ENCODE peak calls at places on chromosome 18, in nine cellular contexts. M is stomach, V is upper lobe of right lung, I is neuronal stem cell, A is colonic mucosa, O is uterus, K is breast epithelium, J is transverse colon, Y is neural progenitor cell. P is an unnamed sample. For H3K9me3 and H3K36me3, the result is how much of the 10 kb centered on the place peaks cover.

GRCh38 chr18:7876354-7876753 is 309.2 kb downstream of the PTPRM start:
- DNase-seq in M (no peak), V (no peak), I (no peak), A (no peak), O (no peak), K (no peak), J (no peak), Y (no peak), P (no peak)

GRCh38 chr18:26549103-26549485 is 741 bp upstream of the KCTD1 start:
- DNase-seq in M (peak), V (peak), I (peak), A (peak), O (no peak), K (no peak), J (peak), Y (no peak), P (peak)

GRCh38 chr18:8948471-8949149 is 153.9 kb upstream of the NDUFV2 start:
- DNase-seq in M (no peak), V (no peak), I (no peak), A (no peak), O (no peak), K (no peak), J (no peak), Y (no peak), P (no peak)

GRCh38 chr18:79507076-79507545 is 111.4 kb downstream of the NFATC1 start:
- DNase-seq in M (peak), V (peak), I (no peak), A (peak), O (peak), K (peak), J (peak), Y (no peak), P (peak)

GRCh38 chr18:79507546-79508480 is 112.1 kb downstream of the NFATC1 start:
- DNase-seq in M (peak), V (peak), I (no peak), A (peak), O (peak), K (peak), J (peak), Y (no peak), P (no peak)

GRCh38 chr18:6920099-6920955 is 190.8 kb downstream of the ARHGAP28 start:
- DNase-seq in M (peak), V (no peak), I (peak), A (peak), O (peak), K (no peak), J (peak), Y (peak), P (peak)

GRCh38 chr18:9428301-9428706 is 47.0 kb upstream of the RALBP1 start:
- DNase-seq in M (peak), V (no peak), I (no peak), A (no peak), O (no peak), K (peak), J (no peak), Y (no peak), P (peak)

GRCh38 chr18:75189696-75190095 is 19.2 kb downstream of the PTGR3 start:
- DNase-seq in M (no peak), V (no peak), I (no peak), A (no peak), O (no peak), K (no peak), J (no peak), Y (no peak), P (no peak)

GRCh38 chr18:36297419-36298112 is at the start of gene FHOD3:
- DNase-seq in M (peak), V (peak), I (peak), A (peak), O (peak), K (no peak), J (peak), Y (peak), P (peak)

GRCh38 chr18:36366994-36367839 is 69.7 kb downstream of the FHOD3 start:
- DNase-seq in M (no peak), V (no peak), I (no peak), A (no peak), O (no peak), K (no peak), J (no peak), Y (no peak), P (no peak)

GRCh38 chr18:2687390-2688001 is 32.0 kb downstream of the SMCHD1 start:
- DNase-seq in M (no peak), V (no peak), I (no peak), A (no peak), O (no peak), K (no peak), J (no peak), Y (no peak), P (no peak)

GRCh38 chr18:48834421-48835011 is 116.2 kb downstream of the SMAD7 start:
- DNase-seq in M (peak), V (peak), I (no peak), A (peak), O (peak), K (peak), J (peak), Y (no peak), P (peak)

GRCh38 chr18:10770264-10770663 is 244.4 kb downstream of the NAPG start:
- DNase-seq in M (no peak), V (no peak), I (no peak), A (no peak), O (no peak), K (no peak), J (no peak), Y (no peak), P (no peak)

GRCh38 chr18:36817039-36817438 is 11.8 kb downstream of the TPGS2 start:
- DNase-seq in M (no peak), V (no peak), I (no peak), A (no peak), O (no peak), K (no peak), J (no peak), Y (no peak), P (no peak)

GRCh38 chr18:32372381-32373061 is 98.2 kb downstream of the GAREM1 start:
- DNase-seq in M (peak), V (no peak), I (no peak), A (peak), O (no peak), K (peak), J (peak), Y (no peak), P (no peak)

GRCh38 chr18:24021505-24021904 is 7.0 kb downstream of the TTC39C start:
- DNase-seq in M (no peak), V (no peak), I (no peak), A (no peak), O (no peak), K (no peak), J (no peak), Y (no peak), P (no peak)

GRCh38 chr18:67359868-67360838 is 156.4 kb downstream of the DSEL start:
- DNase-seq in M (no peak), V (no peak), I (no peak), A (no peak), O (peak), K (no peak), J (peak), Y (no peak), P (peak)

GRCh38 chr18:49021433-49022129 is 70.8 kb upstream of the SMAD7 start:
- DNase-seq in M (peak), V (peak), I (no peak), A (peak), O (no peak), K (peak), J (peak), Y (peak), P (peak)

GRCh38 chr18:58269931-58270330 is 225.9 kb downstream of the NEDD4L start:
- DNase-seq in M (peak), V (no peak), I (no peak), A (no peak), O (no peak), K (no peak), J (no peak), Y (no peak), P (no peak)

GRCh38 chr18:74268933-74269620 is 22.7 kb downstream of the CYB5A start:
- DNase-seq in M (no peak), V (no peak), I (no peak), A (no peak), O (no peak), K (no peak), J (no peak), Y (no peak), P (peak)

GRCh38 chr18:67875936-67876335 is 359.4 kb upstream of the DSEL start:
- DNase-seq in M (no peak), V (no peak), I (no peak), A (no peak), O (no peak), K (no peak), J (no peak), Y (no peak), P (no peak)

GRCh38 chr18:70195852-70196434 is 9.5 kb downstream of the RTTN start:
- DNase-seq in M (no peak), V (no peak), I (peak), A (peak), O (no peak), K (no peak), J (peak), Y (peak), P (peak)

GRCh38 chr18:49487711-49488310 is 777 bp upstream of the C18orf32 start:
- DNase-seq in M (no peak), V (no peak), I (no peak), A (no peak), O (no peak), K (no peak), J (no peak), Y (peak), P (no peak)

GRCh38 chr18:54828290-54828871 is at the start of gene RAB27B:
- DNase-seq in M (peak), V (peak), I (peak), A (peak), O (peak), K (peak), J (peak), Y (peak), P (peak)

GRCh38 chr18:32443356-32443755 is 27.3 kb downstream of the GAREM1 start:
- DNase-seq in M (no peak), V (no peak), I (no peak), A (no peak), O (no peak), K (no peak), J (no peak), Y (no peak), P (no peak)

GRCh38 chr18:62453864-62454263 is 69.0 kb upstream of the ZCCHC2 start:
- DNase-seq in M (no peak), V (no peak), I (no peak), A (no peak), O (no peak), K (no peak), J (no peak), Y (no peak), P (no peak)

GRCh38 chr18:50507120-50507590 is 52.7 kb upstream of the MAPK4 start:
- DNase-seq in M (peak), V (no peak), I (peak), A (no peak), O (no peak), K (no peak), J (peak), Y (peak), P (peak)

GRCh38 chr18:51110073-51110797 is 80.2 kb downstream of the SMAD4 start:
- DNase-seq in M (peak), V (peak), I (peak), A (peak), O (peak), K (peak), J (peak), Y (peak), P (peak)

GRCh38 chr18:31721596-31721995 is 37.2 kb upstream of the B4GALT6 start:
- DNase-seq in M (no peak), V (no peak), I (no peak), A (no peak), O (no peak), K (no peak), J (no peak), Y (no peak), P (no peak)

GRCh38 chr18:51654441-51655326 is 457.2 kb upstream of the MEX3C start:
- DNase-seq in M (no peak), V (no peak), I (peak), A (no peak), O (no peak), K (no peak), J (no peak), Y (peak), P (no peak)

GRCh38 chr18:11115268-11115667 is 34.1 kb downstream of the PIEZO2 start:
- DNase-seq in M (no peak), V (no peak), I (no peak), A (no peak), O (no peak), K (no peak), J (no peak), Y (no peak), P (no peak)

GRCh38 chr18:54284967-54285785 is 15.9 kb downstream of the POLI start:
- DNase-seq in M (no peak), V (no peak), I (no peak), A (no peak), O (no peak), K (no peak), J (peak), Y (no peak), P (no peak)

GRCh38 chr18:60053747-60054304 is 154.0 kb downstream of the PMAIP1 start:
- DNase-seq in M (no peak), V (no peak), I (no peak), A (peak), O (no peak), K (no peak), J (no peak), Y (peak), P (peak)

GRCh38 chr18:23428821-23429220 is 24.3 kb upstream of the RIOK3 start:
- DNase-seq in M (no peak), V (no peak), I (no peak), A (no peak), O (no peak), K (no peak), J (no peak), Y (no peak), P (no peak)

GRCh38 chr18:35407871-35408481 is 30.8 kb upstream of the ZNF396 start:
- DNase-seq in M (peak), V (no peak), I (peak), A (peak), O (peak), K (no peak), J (peak), Y (peak), P (peak)

GRCh38 chr18:12747530-12748315 is 44.9 kb downstream of the PSMG2 start:
- DNase-seq in M (no peak), V (no peak), I (no peak), A (no peak), O (no peak), K (no peak), J (no peak), Y (no peak), P (no peak)
- H3K9me3 ChIP-seq in M (under half), V (under half), I (under half), A (under half), O (under half), K (under half), J (under half), Y (under half), P (under half)

GRCh38 chr18:44862112-44862511 is 181.4 kb downstream of the SETBP1 start:
- DNase-seq in M (no peak), V (no peak), I (no peak), A (no peak), O (no peak), K (no peak), J (no peak), Y (no peak), P (no peak)
- H3K36me3 ChIP-seq in M (under half), V (under half), I (under half), A (under half), O (under half), K (under half), J (under half), Y (under half), P (under half)

GRCh38 chr18:71878226-71878625 is 665.9 kb downstream of the CBLN2 start:
- DNase-seq in M (no peak), V (no peak), I (no peak), A (no peak), O (no peak), K (no peak), J (no peak), Y (no peak), P (no peak)
- H3K9me3 ChIP-seq in M (under half), V (under half), I (under half), A (under half), O (under half), K (under half), J (under half), Y (under half), P (under half)

GRCh38 chr18:77910347-77910746 is 660.7 kb downstream of the GALR1 start:
- DNase-seq in M (no peak), V (no peak), I (no peak), A (no peak), O (no peak), K (no peak), J (no peak), Y (no peak), P (no peak)

GRCh38 chr18:77906103-77906502 is 656.5 kb downstream of the GALR1 start:
- DNase-seq in M (no peak), V (no peak), I (no peak), A (no peak), O (no peak), K (no peak), J (no peak), Y (no peak), P (no peak)

DNA sequence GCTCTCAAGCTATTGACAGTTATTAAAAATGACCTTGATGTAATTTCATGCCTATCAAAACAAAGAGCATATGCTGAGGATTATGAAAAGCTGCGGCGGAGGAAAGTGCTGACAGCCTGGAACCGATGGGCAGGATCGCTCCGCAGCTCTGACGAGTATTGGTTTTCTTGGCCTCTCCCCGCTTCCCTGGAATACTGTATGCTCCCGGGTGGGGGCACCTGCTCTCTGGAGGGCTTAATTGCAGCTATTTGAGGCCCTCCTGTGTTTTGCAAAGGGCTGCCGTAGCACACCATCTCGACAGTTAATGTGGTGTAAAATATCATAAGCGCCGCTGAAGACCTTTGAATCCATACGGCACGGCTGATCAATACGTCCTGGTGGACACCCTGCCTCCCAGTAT is 662.3 kb downstream of the GALR1 start:
- DNase-seq in M (no peak), V (no peak), I (no peak), A (no peak), O (no peak), K (no peak), J (no peak), Y (no peak), P (no peak)
- H3K36me3 ChIP-seq in M (under half), V (under half), I (under half), A (under half), O (under half), K (under half), J (under half), Y (under half), P (under half)

GRCh38 chr18:1229634-1230033 is 325.0 kb downstream of the ADCYAP1 start:
- DNase-seq in M (no peak), V (no peak), I (no peak), A (no peak), O (no peak), K (no peak), J (no peak), Y (no peak), P (no peak)
- H3K9me3 ChIP-seq in M (under half), V (under half), I (under half), A (under half), O (under half), K (under half), J (under half), Y (under half), P (under half)